ENCODE peak calls at places on chromosomes 16 and 17, in four cellular contexts. D is iPS DF 6.9, U is Kasumi-1, K is body of pancreas. E is an unnamed sample.

GRCh38 chr17:79615446-79615845 is 4.6 kb upstream of the RBFOX3 start:
- DNase-seq in D (no peak), U (no peak), K (no peak), E (no peak)

GRCh38 chr16:28096974-28097373 is 33.5 kb upstream of the GSG1L start:
- DNase-seq in D (no peak), U (no peak), K (no peak), E (no peak)

GRCh38 chr17:79601604-79602420 is 9.0 kb downstream of the RBFOX3 start:
- DNase-seq in D (no peak), U (no peak), K (no peak), E (no peak)

GRCh38 chr17:78107976-78108725 is 20.4 kb downstream of the TMC6 start:
- DNase-seq in D (no peak), U (no peak), K (no peak), E (no peak)

GRCh38 chr17:19238167-19238505 is 970 bp downstream of the EPN2 start:
- DNase-seq in D (no peak), U (no peak), K (peak), E (no peak)

GRCh38 chr16:89171216-89172170 is at the start of gene CDH15:
- DNase-seq in D (peak), U (peak), K (peak), E (peak)

GRCh38 chr16:81720973-81721907 is 57.9 kb upstream of the PLCG2 start:
- DNase-seq in D (no peak), U (peak), K (no peak), E (peak)

GRCh38 chr17:67046398-67046797 is 2.0 kb downstream of the CACNG1 start:
- DNase-seq in D (no peak), U (no peak), K (no peak), E (no peak)

GRCh38 chr16:1912215-1912543 is 6.0 kb downstream of the HS3ST6 start:
- DNase-seq in D (no peak), U (no peak), K (no peak), E (no peak)

GRCh38 chr17:29091591-29092291 is 48.8 kb downstream of the PIPOX start:
- DNase-seq in D (no peak), U (no peak), K (no peak), E (no peak)

GRCh38 chr17:32875904-32876413 is 965 bp downstream of the MYO1D start:
- DNase-seq in D (no peak), U (no peak), K (no peak), E (no peak)

GRCh38 chr17:38442548-38442947 is 14.3 kb downstream of the ARHGAP23 start:
- DNase-seq in D (no peak), U (no peak), K (no peak), E (no peak)

GRCh38 chr17:45311762-45312476 is 4.9 kb downstream of the MAP3K14 start:
- DNase-seq in D (no peak), U (no peak), K (peak), E (no peak)

GRCh38 chr16:2473425-2473926 is 1.5 kb upstream of the TBC1D24 start:
- DNase-seq in D (no peak), U (no peak), K (no peak), E (peak)

GRCh38 chr17:11485802-11486421 is 112.4 kb upstream of the DNAH9 start:
- DNase-seq in D (no peak), U (no peak), K (no peak), E (no peak)

GRCh38 chr17:379531-380200 is 27.1 kb upstream of the RPH3AL start:
- DNase-seq in D (no peak), U (no peak), K (peak), E (no peak)

GRCh38 chr17:81066072-81066471 is 31.1 kb downstream of the BAIAP2 start:
- DNase-seq in D (no peak), U (no peak), K (no peak), E (no peak)

GRCh38 chr16:55711959-55712876 is 56.4 kb downstream of the SLC6A2 start:
- DNase-seq in D (peak), U (peak), K (peak), E (peak)

GRCh38 chr17:29549169-29549935 is 17.5 kb downstream of the ABHD15 start:
- DNase-seq in D (no peak), U (no peak), K (no peak), E (no peak)

GRCh38 chr16:66918355-66918754 is 330 bp downstream of the CDH16 start:
- DNase-seq in D (no peak), U (no peak), K (no peak), E (no peak)

GRCh38 chr17:42704495-42705494 is 22.5 kb downstream of the CNTNAP1 start:
- DNase-seq in D (no peak), U (no peak), K (no peak), E (no peak)

GRCh38 chr17:55285340-55286301 is 20.9 kb downstream of the HLF start:
- DNase-seq in D (no peak), U (no peak), K (peak), E (no peak)

GRCh38 chr16:83990492-83990891 is 22.4 kb downstream of the NECAB2 start:
- DNase-seq in D (no peak), U (no peak), K (no peak), E (no peak)

GRCh38 chr16:12021578-12022265 is 45.2 kb downstream of the SNX29 start:
- DNase-seq in D (no peak), U (no peak), K (no peak), E (no peak)

E was measured in AML-193.